ENCODE peak calls at places on chromosomes 2 and 18, in nine cellular contexts. S, H, P, X, E, F, R, V and W are unnamed samples.

GRCh38 chr2:134499307-134499706 is 219.5 kb downstream of the TMEM163 start:
- DNase-seq in S (no peak), H (no peak), P (no peak), X (no peak), E (no peak), F (no peak), R (no peak), V (no peak), W (no peak)

GRCh38 chr2:144453486-144454158 is 66.3 kb downstream of the ZEB2 start:
- DNase-seq in S (no peak), H (no peak), P (peak; percentile 17), X (no peak), E (no peak), F (no peak), R (no peak), V (no peak), W (no peak)

GRCh38 chr2:95312543-95313205 is 15.5 kb downstream of the KCNIP3 start:
- DNase-seq in S (no peak), H (no peak), P (no peak), X (no peak), E (no peak), F (no peak), R (no peak), V (no peak), W (peak; percentile 96)

GRCh38 chr18:57210711-57211411 is 64.0 kb downstream of the BOD1L2 start:
- DNase-seq in S (no peak), H (no peak), P (no peak), X (no peak), E (no peak), F (no peak), R (no peak), V (no peak), W (no peak)

GRCh38 chr2:9554841-9555337 is 741 bp downstream of the ADAM17 start:
- DNase-seq in S (no peak), H (no peak), P (peak; percentile 26), X (no peak), E (peak; percentile 66), F (no peak), R (peak; percentile 61), V (peak; percentile 46), W (peak; percentile 46)

GRCh38 chr2:239696559-239697207 is 295.9 kb upstream of the HDAC4 start:
- DNase-seq in S (no peak), H (peak; percentile 40), P (no peak), X (no peak), E (no peak), F (no peak), R (no peak), V (no peak), W (no peak)

GRCh38 chr2:201947287-201947686 is 86.4 kb upstream of the FZD7 start:
- DNase-seq in S (no peak), H (no peak), P (no peak), X (no peak), E (no peak), F (no peak), R (no peak), V (no peak), W (no peak)

GRCh38 chr2:146370821-146371220 is 1474.0 kb upstream of the ACVR2A start:
- DNase-seq in S (no peak), H (no peak), P (no peak), X (no peak), E (no peak), F (no peak), R (no peak), V (no peak), W (no peak)

GRCh38 chr2:151560289-151560688 is 150.6 kb downstream of the RIF1 start:
- DNase-seq in S (no peak), H (no peak), P (no peak), X (no peak), E (no peak), F (no peak), R (peak; percentile 5), V (peak; percentile 81), W (no peak)

GRCh38 chr2:205612661-205613060 is 69.6 kb upstream of the NRP2 start:
- DNase-seq in S (peak; percentile 8), H (no peak), P (no peak), X (no peak), E (no peak), F (no peak), R (no peak), V (no peak), W (no peak)

GRCh38 chr18:41416044-41416443 is 539.0 kb upstream of the PIK3C3 start:
- DNase-seq in S (no peak), H (no peak), P (no peak), X (no peak), E (no peak), F (no peak), R (no peak), V (no peak), W (no peak)

GRCh38 chr2:136238552-136239346 is 120.8 kb upstream of the CXCR4 start:
- DNase-seq in S (no peak), H (no peak), P (no peak), X (peak; percentile 21), E (peak; percentile 57), F (no peak), R (peak; percentile 97), V (no peak), W (peak; percentile 55)

GRCh38 chr18:50507120-50507590 is 52.7 kb upstream of the MAPK4 start:
- DNase-seq in S (no peak), H (no peak), P (no peak), X (no peak), E (peak; percentile 23), F (no peak), R (peak; percentile 3), V (peak; percentile 82), W (peak; percentile 65)

GRCh38 chr2:74297391-74297790 is 45.8 kb downstream of the SLC4A5 start:
- DNase-seq in S (no peak), H (no peak), P (no peak), X (no peak), E (peak; percentile 31), F (no peak), R (peak; percentile 76), V (no peak), W (no peak)

GRCh38 chr2:44825702-44826101 is 115.8 kb upstream of the SIX3 start:
- DNase-seq in S (no peak), H (no peak), P (no peak), X (no peak), E (no peak), F (no peak), R (no peak), V (no peak), W (no peak)

GRCh38 chr2:14806567-14807077 is 174.1 kb downstream of the LRATD1 start:
- DNase-seq in S (no peak), H (no peak), P (no peak), X (no peak), E (no peak), F (no peak), R (no peak), V (no peak), W (no peak)

GRCh38 chr2:239066597-239066996 is 218.7 kb downstream of the TWIST2 start:
- DNase-seq in S (no peak), H (no peak), P (no peak), X (no peak), E (no peak), F (no peak), R (no peak), V (no peak), W (no peak)

GRCh38 chr2:205675861-205676516 is 6.3 kb upstream of the NRP2 start:
- DNase-seq in S (no peak), H (no peak), P (peak; percentile 67), X (no peak), E (peak; percentile 37), F (peak; percentile 44), R (peak; percentile 35), V (peak; percentile 49), W (peak; percentile 82)

GRCh38 chr2:16650287-16651249 is 15.1 kb downstream of the CYRIA start:
- DNase-seq in S (no peak), H (no peak), P (peak; percentile 2), X (no peak), E (no peak), F (no peak), R (peak; percentile 50), V (no peak), W (no peak)

GRCh38 chr2:230347659-230348305 is 20.8 kb downstream of the SP140L start:
- DNase-seq in S (peak; percentile 29), H (no peak), P (no peak), X (no peak), E (peak; percentile 47), F (no peak), R (no peak), V (no peak), W (no peak)

GRCh38 chr2:18187214-18187613 is 308.7 kb downstream of the KCNS3 start:
- DNase-seq in S (no peak), H (no peak), P (no peak), X (no peak), E (no peak), F (no peak), R (no peak), V (no peak), W (no peak)

GRCh38 chr2:165572155-165572554 is 102.7 kb downstream of the CSRNP3 start:
- DNase-seq in S (no peak), H (no peak), P (no peak), X (no peak), E (no peak), F (peak; percentile 95), R (peak; percentile 58), V (peak; percentile 63), W (peak; percentile 72)